ENCODE peak calls at places on chromosomes 4 and X, in six cellular contexts. A, Q, W, D, M and J are unnamed samples.

GRCh38 chrX:107715331-107716044 is 60.1 kb downstream of the TSC22D3 start:
- DNase-seq in A (no peak), Q (no peak), W (no peak), D (peak; percentile 28), M (no peak), J (peak; percentile 11)

GRCh38 chrX:39491548-39492297 is 606.0 kb downstream of the BCOR start:
- DNase-seq in A (no peak), Q (no peak), W (no peak), D (no peak), M (no peak), J (peak; percentile 47)

GRCh38 chrX:70219938-70220764 is 14.3 kb upstream of the AWAT1 start:
- DNase-seq in A (peak; percentile 65), Q (peak; percentile 22), W (peak; percentile 52), D (peak; percentile 21), M (peak; percentile 95), J (peak; percentile 25)

GRCh38 chrX:18864390-18864920 is 119.5 kb downstream of the PHKA2 start:
- DNase-seq in A (no peak), Q (no peak), W (no peak), D (no peak), M (no peak), J (no peak)

GRCh38 chr4:119040711-119041185 is 94.9 kb upstream of the MYOZ2 start:
- DNase-seq in A (no peak), Q (no peak), W (no peak), D (no peak), M (no peak), J (no peak)

GRCh38 chrX:49106930-49107329 is 16.6 kb downstream of the GPKOW start:
- DNase-seq in A (no peak), Q (peak; percentile 30), W (no peak), D (peak; percentile 26), M (peak; percentile 62), J (no peak)

GRCh38 chr4:94459462-94460161 is 7.9 kb downstream of the PDLIM5 start:
- DNase-seq in A (no peak), Q (no peak), W (no peak), D (no peak), M (no peak), J (no peak)

GRCh38 chr4:985123-985830 is 1.6 kb upstream of the IDUA start:
- DNase-seq in A (peak; percentile 76), Q (peak; percentile 90), W (peak; percentile 80), D (peak; percentile 72), M (no peak), J (peak; percentile 89)

GRCh38 chr4:170038232-170038631 is 12.0 kb upstream of the MFAP3L start:
- DNase-seq in A (no peak), Q (no peak), W (no peak), D (no peak), M (no peak), J (no peak)

GRCh38 chr4:132266374-132266773 is 882.7 kb upstream of the PCDH10 start:
- DNase-seq in A (no peak), Q (no peak), W (no peak), D (no peak), M (no peak), J (no peak)

GRCh38 chr4:145709843-145710242 is 29.9 kb downstream of the C4orf51 start:
- DNase-seq in A (no peak), Q (no peak), W (no peak), D (no peak), M (no peak), J (no peak)

GRCh38 chrX:129239371-129239770 is 283.9 kb downstream of the SMARCA1 start:
- DNase-seq in A (no peak), Q (no peak), W (no peak), D (no peak), M (peak; percentile 9), J (no peak)

GRCh38 chr4:185532327-185532726 is 3.0 kb downstream of the PDLIM3 start:
- DNase-seq in A (no peak), Q (no peak), W (no peak), D (no peak), M (no peak), J (no peak)

GRCh38 chr4:25088342-25088952 is 57.7 kb upstream of the LGI2 start:
- DNase-seq in A (no peak), Q (no peak), W (no peak), D (no peak), M (no peak), J (no peak)

GRCh38 chr4:121764702-121765367 is at the start of gene SMIM43:
- DNase-seq in A (no peak), Q (no peak), W (no peak), D (no peak), M (no peak), J (no peak)

GRCh38 chr4:95641571-95641970 is 92.8 kb upstream of the UNC5C start:
- DNase-seq in A (no peak), Q (no peak), W (no peak), D (no peak), M (no peak), J (no peak)

GRCh38 chrX:136202889-136203288 is 48.3 kb downstream of the MAP7D3 start:
- DNase-seq in A (no peak), Q (no peak), W (no peak), D (no peak), M (peak; percentile 22), J (no peak)

GRCh38 chrX:72080800-72081199 is 50.9 kb downstream of the RTL5 start:
- DNase-seq in A (no peak), Q (no peak), W (no peak), D (no peak), M (no peak), J (no peak)

GRCh38 chrX:72079607-72080006 is 52.1 kb downstream of the RTL5 start:
- DNase-seq in A (no peak), Q (no peak), W (no peak), D (no peak), M (no peak), J (no peak)

GRCh38 chrX:72081605-72082320 is 50.0 kb downstream of the RTL5 start:
- DNase-seq in A (no peak), Q (no peak), W (no peak), D (no peak), M (no peak), J (no peak)

GRCh38 chrX:72078411-72078810 is 53.3 kb downstream of the RTL5 start:
- DNase-seq in A (no peak), Q (no peak), W (no peak), D (no peak), M (no peak), J (no peak)

DNA sequence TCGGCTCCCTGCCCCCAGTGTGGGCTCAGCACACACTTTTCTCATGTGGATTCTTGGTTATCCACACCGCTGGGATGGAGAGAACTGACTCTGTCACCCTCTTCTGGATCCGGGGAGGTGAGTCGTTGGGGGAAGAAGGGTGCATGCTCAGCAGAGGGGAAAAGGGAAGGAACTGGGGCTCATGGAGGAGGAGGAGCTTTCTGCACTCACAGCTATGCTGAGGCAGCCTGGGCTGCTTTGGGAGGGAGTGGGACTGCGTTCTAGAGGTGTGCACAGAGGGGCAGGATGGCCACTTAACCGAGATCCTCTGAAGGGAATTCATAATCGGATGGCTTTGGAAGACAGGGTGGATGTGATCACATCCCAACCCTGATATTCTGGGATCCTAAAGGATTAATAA is 51.6 kb downstream of the RTL5 start:
- DNase-seq in A (no peak), Q (no peak), W (no peak), D (no peak), M (no peak), J (no peak)
- TF ChIP-seq POLR2A in A (no peak), Q (no peak), W (no peak), D (no peak), M (no peak), J (no peak)

DNA sequence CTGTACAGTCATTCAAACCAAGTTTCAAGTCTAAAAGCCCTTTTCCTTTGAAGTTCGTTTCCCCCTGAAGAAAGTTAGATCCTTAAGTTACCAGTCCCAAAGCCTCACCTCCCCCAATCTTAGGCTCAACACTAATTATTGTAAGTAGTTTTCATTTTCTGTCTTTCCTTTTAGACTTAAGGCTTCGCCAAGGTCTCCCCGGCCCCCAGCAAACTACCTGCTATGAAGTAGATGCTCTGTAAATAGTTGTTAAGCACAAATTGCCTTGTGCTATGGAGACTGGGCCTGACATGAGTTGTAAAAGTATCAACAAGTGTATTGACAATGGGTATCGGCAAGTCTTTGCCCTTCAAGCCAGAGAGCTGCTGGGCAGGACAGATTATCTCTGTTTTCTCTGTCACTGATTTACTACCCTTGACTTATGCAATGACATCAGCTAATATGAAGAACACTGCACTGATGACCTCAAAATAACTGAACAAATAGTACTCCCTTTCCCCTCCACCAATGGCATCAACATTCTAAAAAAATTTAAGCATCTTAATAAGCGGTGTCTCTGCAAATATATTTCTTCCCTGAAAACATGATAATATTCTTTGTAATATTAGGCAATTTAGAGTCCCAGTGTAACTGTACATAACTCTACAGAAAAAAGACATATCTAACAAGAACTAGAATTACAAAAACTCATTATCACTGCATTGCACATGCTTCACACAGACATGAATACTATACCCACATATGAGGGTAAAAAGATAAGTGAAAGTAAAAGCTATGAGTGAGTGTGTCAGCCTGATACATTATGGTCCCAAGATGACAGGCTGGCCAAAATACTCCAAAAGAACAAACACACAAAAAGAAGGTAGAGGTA is 2.6 kb upstream of the FGB start:
- DNase-seq in A (no peak), Q (no peak), W (no peak), D (no peak), M (peak; percentile 53), J (peak; percentile 8)
- H3K9me3 ChIP-seq in A (no peaks in the 10 kb centered on the region), Q (no peaks in the 10 kb centered on the region), W (no peaks in the 10 kb centered on the region), D (no peaks in the 10 kb centered on the region), M (no peaks in the 10 kb centered on the region), J (no peaks in the 10 kb centered on the region)

DNA sequence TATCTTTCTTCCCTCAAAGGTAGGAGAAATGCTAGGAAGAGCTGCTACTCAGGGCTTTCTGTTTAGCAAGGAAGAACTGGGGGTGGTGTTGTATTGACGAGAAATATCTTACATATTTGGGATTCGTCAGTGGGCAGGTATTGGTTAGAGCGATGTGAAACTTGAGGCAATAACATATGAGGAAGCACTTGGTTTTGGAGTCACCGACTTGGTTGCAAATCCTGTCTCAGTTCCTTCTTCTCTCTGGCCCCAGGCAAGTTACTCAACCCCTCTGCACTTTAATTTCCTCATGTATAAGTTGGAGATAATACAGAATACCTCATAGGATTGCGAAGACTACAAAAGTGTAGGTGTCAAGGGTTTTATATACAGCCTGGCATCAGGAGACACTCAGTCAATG is 34.1 kb downstream of the GPAT3 start:
- DNase-seq in A (no peak), Q (no peak), W (no peak), D (no peak), M (no peak), J (no peak)
- TF ChIP-seq CTCF in A (no peak), Q (no peak), W (no peak), D (no peak), M (no peak), J (no peak)

DNA sequence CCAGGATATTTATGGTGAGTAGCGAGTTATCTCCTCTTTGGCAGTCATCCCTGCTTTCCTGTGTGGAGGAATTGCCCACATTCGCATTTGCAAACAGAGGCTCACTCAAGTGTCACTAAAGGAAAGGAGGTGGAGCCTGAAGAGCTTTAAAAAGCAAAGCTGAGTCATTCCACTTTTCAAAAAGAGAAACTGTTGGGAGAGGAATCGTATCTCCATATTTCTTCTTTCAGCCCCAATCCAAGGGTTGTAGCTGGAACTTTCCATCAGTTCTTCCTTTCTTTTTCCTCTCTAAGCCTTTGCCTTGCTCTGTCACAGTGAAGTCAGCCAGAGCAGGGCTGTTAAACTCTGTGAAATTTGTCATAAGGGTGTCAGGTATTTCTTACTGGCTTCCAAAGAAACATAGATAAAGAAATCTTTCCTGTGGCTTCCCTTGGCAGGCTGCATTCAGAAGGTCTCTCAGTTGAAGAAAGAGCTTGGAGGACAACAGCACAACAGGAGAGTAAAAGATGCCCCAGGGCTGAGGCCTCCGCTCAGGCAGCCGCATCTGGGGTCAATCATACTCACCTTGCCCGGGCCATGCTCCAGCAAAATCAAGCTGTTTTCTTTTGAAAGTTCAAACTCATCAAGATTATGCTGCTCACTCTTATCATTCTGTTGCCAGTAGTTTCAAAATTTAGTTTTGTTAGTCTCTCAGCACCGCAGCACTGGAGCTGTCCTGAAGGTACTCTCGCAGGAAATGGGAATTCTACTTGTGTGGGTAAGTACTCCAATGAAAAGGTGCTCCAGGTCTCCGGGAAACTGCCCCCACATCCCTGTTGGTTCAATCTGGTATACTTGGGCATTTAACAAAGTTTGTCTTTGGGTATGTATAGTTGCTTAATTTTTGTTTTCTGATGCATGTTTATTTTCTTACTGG is at the start of gene EGF:
- DNase-seq in A (no peak), Q (peak; percentile 44), W (no peak), D (no peak), M (peak; percentile 32), J (no peak)
- TF ChIP-seq POLR2A in A (no peak), Q (peak; percentile 89), W (no peak), D (no peak), M (no peak), J (no peak)